ENCODE peak calls at places on chromosomes 6 and 20, in ten cellular contexts. C, S, W, U, A, R, Q, X, I and V are unnamed samples. For H3K4me1, the result is how much of the 10 kb centered on the place peaks cover.

GRCh38 chr20:5654557-5654956 is 95.6 kb upstream of the SHLD1 start:
- DNase-seq in X (peak), I (peak), R (no peak), S (no peak), W (no peak), Q (peak), U (no peak), A (no peak), C (no peak), V (no peak)

GRCh38 chr20:36043892-36044515 is 75.6 kb downstream of the CNBD2 start:
- DNase-seq in S (no peak), W (no peak), U (no peak), I (no peak), Q (no peak), A (no peak), R (no peak), X (no peak), C (no peak), V (no peak)

GRCh38 chr20:18405826-18406225 is 61.0 kb downstream of the DZANK1 start:
- DNase-seq in C (no peak), R (no peak), S (no peak), W (no peak), X (no peak), I (no peak), A (peak), Q (no peak), U (no peak), V (no peak)

GRCh38 chr6:121770943-121771342 is 335.5 kb downstream of the GJA1 start:
- DNase-seq in X (no peak), W (no peak), R (no peak), I (peak), Q (peak), A (no peak), S (no peak), C (no peak), U (no peak), V (no peak)

GRCh38 chr20:51388227-51388626 is 154.3 kb downstream of the NFATC2 start:
- DNase-seq in X (no peak), C (no peak), S (no peak), W (no peak), R (no peak), Q (peak), U (no peak), A (no peak), I (peak), V (no peak)

GRCh38 chr6:20706293-20707165 is 172.3 kb downstream of the CDKAL1 start:
- DNase-seq in Q (no peak), R (no peak), C (no peak), U (peak), S (no peak), A (no peak), I (peak), W (no peak), X (no peak), V (no peak)

GRCh38 chr6:71468038-71468437 is 179.4 kb downstream of the OGFRL1 start:
- DNase-seq in W (no peak), A (no peak), R (no peak), Q (no peak), X (no peak), C (no peak), I (no peak), S (no peak), U (no peak), V (no peak)

GRCh38 chr6:41503841-41504525 is 42.2 kb upstream of the FOXP4 start:
- DNase-seq in A (peak), S (peak), X (peak), U (no peak), R (peak), I (peak), C (no peak), Q (peak), W (no peak), V (no peak)

GRCh38 chr6:93391982-93392381 is 27.4 kb downstream of the EPHA7 start:
- DNase-seq in U (peak), W (no peak), R (no peak), I (no peak), C (no peak), Q (no peak), X (no peak), A (no peak), S (no peak), V (no peak)

GRCh38 chr6:127177030-127177928 is 58.8 kb downstream of the RSPO3 start:
- DNase-seq in A (no peak), W (no peak), U (no peak), Q (no peak), S (no peak), I (peak), C (no peak), X (no peak), R (no peak), V (no peak)

GRCh38 chr20:41362748-41363140 is 3.9 kb downstream of the EMILIN3 start:
- DNase-seq in Q (no peak), S (no peak), A (no peak), W (no peak), R (no peak), C (no peak), I (no peak), U (no peak), X (no peak), V (no peak)

GRCh38 chr6:121520337-121521163 is 85.1 kb downstream of the GJA1 start:
- DNase-seq in W (no peak), C (no peak), X (no peak), I (peak), A (peak), S (no peak), Q (peak), U (no peak), R (no peak), V (no peak)

GRCh38 chr6:39791311-39791710 is 865 bp upstream of the DAAM2 start:
- DNase-seq in Q (no peak), I (no peak), W (no peak), X (peak), S (no peak), R (no peak), U (peak), C (no peak), A (peak), V (no peak)

GRCh38 chr6:26107935-26108334 is 20.7 kb downstream of the HFE start:
- DNase-seq in W (no peak), Q (no peak), I (no peak), A (no peak), S (no peak), R (no peak), C (no peak), U (no peak), X (no peak), V (no peak)
- H3K4me3 ChIP-seq in W (no peak), Q (no peak), I (no peak), A (no peak), S (no peak), R (no peak), C (no peak), U (no peak), X (no peak), V (no peak)

GRCh38 chr6:140071115-140071514 is 696.7 kb upstream of the CITED2 start:
- DNase-seq in X (no peak), I (peak), R (no peak), U (peak), C (no peak), Q (peak), A (no peak), W (no peak), S (no peak), V (no peak)
- H3K4me1 ChIP-seq in X (under half), I (under half), R (under half), U (under half), C (under half), Q (under half), A (under half), W (under half), S (under half), V (under half)

DNA sequence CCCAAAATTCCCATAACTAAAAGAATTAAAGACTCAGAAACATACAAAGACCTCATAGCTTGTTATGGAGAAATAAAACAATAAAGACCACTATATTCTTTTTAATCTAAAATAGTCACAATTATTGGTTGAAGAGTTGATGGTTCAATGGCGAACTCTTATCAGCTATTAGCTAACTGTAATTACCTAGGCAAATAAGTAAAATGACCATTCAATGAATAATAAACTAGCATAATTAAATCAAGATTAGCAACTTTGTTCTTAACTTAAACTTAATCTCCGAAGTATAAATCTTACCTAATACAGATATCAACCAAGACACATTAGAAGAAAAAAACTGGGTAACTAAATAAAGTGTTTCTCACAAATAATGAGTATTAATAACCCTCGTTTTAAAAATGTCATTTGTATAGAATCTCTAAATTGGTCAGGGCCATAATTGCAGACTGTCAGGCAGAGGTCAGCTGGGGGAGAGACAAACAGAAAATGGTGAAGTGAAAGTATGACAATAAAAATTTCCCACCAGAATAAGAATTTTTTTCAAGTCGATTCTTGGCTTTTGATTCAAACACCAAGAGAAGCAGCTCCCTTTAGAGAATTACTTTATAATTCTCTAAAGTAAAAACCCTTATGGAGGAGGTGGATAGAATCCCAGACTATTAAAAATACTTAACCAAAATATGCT is 1.7 kb downstream of the FKBP5 start:
- DNase-seq in W (no peak), Q (no peak), X (no peak), U (no peak), S (no peak), I (no peak), C (no peak), R (no peak), A (no peak), V (no peak)
- H3K4me3 ChIP-seq in W (peak), Q (peak), X (peak), U (peak), S (peak), I (peak), C (peak), R (peak), A (no peak), V (peak)

DNA sequence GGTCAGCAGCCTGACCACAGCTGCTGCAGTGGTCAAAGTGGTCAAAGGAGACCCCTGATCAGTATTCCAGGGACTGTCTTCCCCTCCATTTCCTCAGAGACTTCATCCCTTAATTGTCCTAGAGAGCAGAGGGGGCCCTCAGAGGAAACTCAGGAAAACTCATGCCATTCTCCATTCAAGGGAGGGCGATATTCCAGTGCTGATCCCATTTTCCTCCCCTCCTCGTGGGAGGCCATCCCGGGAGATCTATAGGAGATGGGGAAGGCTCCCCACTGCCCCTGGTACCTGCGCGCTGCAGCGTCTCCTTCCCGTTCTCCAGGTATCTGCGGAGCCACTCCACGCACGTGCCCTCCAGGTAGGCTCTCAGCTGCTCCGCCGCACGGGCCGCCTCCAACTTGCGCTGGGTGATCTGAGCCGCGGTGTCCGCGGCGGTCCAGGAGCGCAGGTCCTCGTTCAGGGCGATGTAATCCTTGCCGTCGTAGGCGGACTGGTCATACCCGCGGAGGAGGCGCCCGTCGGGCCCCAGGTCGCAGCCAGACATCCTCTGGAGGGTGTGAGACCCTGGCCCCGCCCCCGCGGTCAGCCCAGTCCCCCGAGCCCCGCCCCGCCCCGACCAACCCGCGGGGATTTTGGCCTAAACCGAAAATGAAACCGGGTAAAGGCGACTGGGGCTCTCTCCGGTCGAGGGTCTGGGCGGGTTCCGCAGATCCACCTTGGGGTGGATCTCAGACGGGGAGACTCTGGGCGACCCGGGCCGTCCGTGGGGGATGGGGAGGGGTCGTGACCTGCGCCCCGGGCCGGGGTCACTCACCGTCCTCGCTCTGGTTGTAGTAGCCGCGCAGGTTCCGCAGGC is 878 bp downstream of the HLA-C start:
- DNase-seq in R (peak), I (peak), C (peak), W (peak), A (peak), S (peak), Q (peak), U (peak), X (no peak), V (peak)
- H3K4me1 ChIP-seq in R (under half), I (under half), C (under half), W (under half), A (under half), S (under half), Q (under half), U (under half), X (under half), V (under half)

GRCh38 chr6:11092654-11093053 is 980 bp upstream of the SMIM13 start:
- DNase-seq in A (no peak), S (no peak), I (no peak), X (no peak), U (no peak), R (no peak), Q (no peak), W (no peak), C (no peak), V (no peak)
- H3K4me3 ChIP-seq in A (no peak), S (peak), I (no peak), X (peak), U (peak), R (no peak), Q (peak), W (peak), C (peak), V (peak)

GRCh38 chr20:1371830-1372539 is 20.9 kb downstream of the FKBP1A start:
- DNase-seq in U (no peak), Q (peak), C (no peak), R (no peak), S (no peak), I (no peak), W (no peak), X (no peak), A (no peak), V (no peak)
- H3K4me1 ChIP-seq in U (under half), Q (half or more), C (half or more), R (under half), S (under half), I (under half), W (under half), X (under half), A (under half), V (under half)

DNA sequence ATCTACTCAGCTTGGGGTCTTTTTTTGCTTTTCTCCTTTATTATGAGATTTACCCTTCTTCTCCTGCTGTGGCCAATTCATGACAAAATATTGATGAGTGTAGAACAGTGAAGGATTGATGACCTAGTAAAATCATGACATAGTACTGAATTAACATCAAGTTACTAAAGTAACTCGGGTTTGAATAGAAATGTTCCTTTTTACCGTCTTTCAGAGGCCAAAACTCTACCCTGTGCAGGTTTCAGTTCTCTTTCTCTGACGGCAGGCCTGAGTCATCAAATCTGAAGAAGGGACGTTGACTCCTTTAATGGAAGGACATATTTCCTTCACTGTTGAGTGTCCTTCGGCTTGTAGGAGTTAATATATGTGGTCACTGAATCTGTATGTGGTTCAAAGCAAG is 80.7 kb downstream of the RREB1 start:
- DNase-seq in A (no peak), X (no peak), I (no peak), W (no peak), Q (no peak), R (no peak), S (no peak), U (no peak), C (no peak), V (no peak)
- H3K4me3 ChIP-seq in A (no peak), X (no peak), I (no peak), W (no peak), Q (no peak), R (no peak), S (no peak), U (no peak), C (no peak), V (no peak)

GRCh38 chr6:14039038-14039437 is 78.5 kb upstream of the CD83 start:
- DNase-seq in Q (no peak), A (no peak), X (no peak), W (no peak), S (no peak), C (no peak), I (no peak), U (no peak), R (no peak), V (no peak)
- H3K4me1 ChIP-seq in Q (under half), A (under half), X (under half), W (under half), S (under half), C (under half), I (under half), U (under half), R (under half), V (under half)